ENCODE peak calls at places on chromosomes 2 and 18, in four cellular contexts. C, V, A and M are unnamed samples.

GRCh38 chr2:95278051-95278471 is 3.8 kb downstream of the PROM2 start:
- DNase-seq in C (no peak), V (no peak), A (peak; percentile 24), M (no peak)

GRCh38 chr18:6409933-6410332 is 4.8 kb downstream of the L3MBTL4 start:
- DNase-seq in C (no peak), V (no peak), A (no peak), M (no peak)

GRCh38 chr2:230162981-230163380 is 56.8 kb downstream of the SP110 start:
- DNase-seq in C (no peak), V (no peak), A (no peak), M (no peak)

GRCh38 chr2:2188344-2189111 is 142.5 kb downstream of the MYT1L start:
- DNase-seq in C (no peak), V (no peak), A (no peak), M (no peak)

GRCh38 chr2:127859712-127860085 is 1.7 kb upstream of the POLR2D start:
- DNase-seq in C (peak; percentile 92), V (no peak), A (no peak), M (peak; percentile 94)

GRCh38 chr18:6781179-6781714 is 51.7 kb downstream of the ARHGAP28 start:
- DNase-seq in C (no peak), V (no peak), A (no peak), M (peak; percentile 67)

GRCh38 chr2:214899751-214900150 is 90.3 kb upstream of the BARD1 start:
- DNase-seq in C (no peak), V (no peak), A (no peak), M (no peak)

GRCh38 chr2:74252862-74253261 is 54.4 kb downstream of the MTHFD2 start:
- DNase-seq in C (no peak), V (no peak), A (no peak), M (no peak)

GRCh38 chr2:188970201-188970600 is 4.0 kb upstream of the COL3A1 start:
- DNase-seq in C (no peak), V (no peak), A (no peak), M (no peak)

GRCh38 chr2:226354434-226354833 is 445.2 kb downstream of the IRS1 start:
- DNase-seq in C (no peak), V (no peak), A (peak; percentile 74), M (peak; percentile 21)

GRCh38 chr2:46981662-46982351 is 66.2 kb upstream of the MCFD2 start:
- DNase-seq in C (no peak), V (no peak), A (no peak), M (no peak)

GRCh38 chr2:217103752-217104540 is 244.1 kb upstream of the TNP1 start:
- DNase-seq in C (no peak), V (no peak), A (peak; percentile 74), M (peak; percentile 88)

GRCh38 chr18:8252371-8252770 is 356.9 kb upstream of the RAB12 start:
- DNase-seq in C (no peak), V (no peak), A (peak; percentile 19), M (no peak)

GRCh38 chr2:152558174-152559091 is 158.8 kb downstream of the PRPF40A start:
- DNase-seq in C (no peak), V (no peak), A (peak; percentile 94), M (no peak)

GRCh38 chr18:48832961-48833700 is 117.6 kb downstream of the SMAD7 start:
- DNase-seq in C (peak; percentile 31), V (no peak), A (peak; percentile 67), M (peak; percentile 59)

GRCh38 chr2:149314687-149315086 is 15.7 kb upstream of the LYPD6 start:
- DNase-seq in C (peak; percentile 47), V (no peak), A (no peak), M (peak; percentile 42)

GRCh38 chr2:134892282-134893054 is 26.2 kb upstream of the CCNT2 start:
- DNase-seq in C (no peak), V (no peak), A (no peak), M (peak; percentile 1)

GRCh38 chr2:105789745-105790466 is 45.2 kb downstream of the NCK2 start:
- DNase-seq in C (no peak), V (no peak), A (peak; percentile 74), M (no peak)

GRCh38 chr2:237652854-237653253 is 25.5 kb downstream of the LRRFIP1 start:
- DNase-seq in C (no peak), V (no peak), A (no peak), M (no peak)

GRCh38 chr2:175877845-175878563 is 124.1 kb downstream of the LNPK start:
- DNase-seq in C (no peak), V (no peak), A (peak; percentile 18), M (no peak)

GRCh38 chr2:61966087-61966727 is 60.7 kb downstream of the COMMD1 start:
- DNase-seq in C (no peak), V (no peak), A (no peak), M (no peak)

GRCh38 chr2:165758276-165758675 is 35.8 kb downstream of the GALNT3 start:
- DNase-seq in C (no peak), V (no peak), A (no peak), M (no peak)

GRCh38 chr2:173741715-173742114 is 223.5 kb downstream of the SP3 start:
- DNase-seq in C (no peak), V (no peak), A (no peak), M (no peak)

GRCh38 chr18:7084080-7084765 is 33.4 kb downstream of the LAMA1 start:
- DNase-seq in C (no peak), V (no peak), A (peak; percentile 60), M (no peak)

GRCh38 chr2:180655842-180656454 is 324.5 kb upstream of the UBE2E3 start:
- DNase-seq in C (no peak), V (no peak), A (no peak), M (peak; percentile 47)

GRCh38 chr2:64936809-64937208 is 52.4 kb upstream of the SLC1A4 start:
- DNase-seq in C (no peak), V (no peak), A (no peak), M (no peak)

DNA sequence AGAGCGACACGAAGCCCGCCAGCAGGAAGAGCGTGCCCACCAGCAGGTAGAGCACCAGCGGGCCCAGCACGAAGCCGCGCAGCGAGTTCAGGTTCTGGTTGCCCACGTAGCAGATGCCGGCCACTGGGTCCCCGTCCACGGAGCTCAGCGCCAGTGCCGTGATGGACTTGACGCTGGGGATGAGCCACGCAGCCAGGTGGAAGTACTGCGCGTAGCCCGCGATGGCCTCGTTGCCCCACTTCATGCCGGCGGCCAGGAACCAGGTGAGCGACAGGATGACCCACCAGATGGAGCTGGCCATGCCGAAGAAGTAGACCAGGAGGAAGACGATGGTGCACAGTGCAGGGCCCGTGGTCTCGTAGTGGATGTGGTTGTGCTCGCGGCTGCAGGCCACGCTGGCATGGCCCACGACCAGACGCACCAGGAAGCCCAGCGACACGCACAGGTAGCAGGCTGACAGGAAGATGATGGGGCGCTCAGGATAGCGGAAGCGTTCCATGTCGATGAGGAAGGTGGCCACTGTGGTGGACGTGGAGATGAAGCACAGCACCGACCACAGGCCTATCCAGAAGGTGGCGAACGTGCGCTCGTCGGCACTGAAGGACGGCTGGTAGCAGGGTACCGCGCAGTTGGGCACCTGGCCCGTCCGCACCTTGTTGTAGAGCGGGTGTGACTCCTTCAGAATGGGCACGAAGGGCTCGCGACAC is 2.1 kb downstream of the FZD5 start:
- DNase-seq in C (peak; percentile 71), V (peak; percentile 62), A (no peak), M (peak; percentile 79)
- H2BK15ac ChIP-seq in C (no peak overlapping the region), V (no peak overlapping the region), A (no peak overlapping the region), M (no peak overlapping the region)

GRCh38 chr2:232447091-232447620 is 8.8 kb upstream of the ALPI start:
- DNase-seq in C (no peak), V (no peak), A (no peak), M (no peak)

GRCh38 chr2:232441147-232441651 is 14.8 kb upstream of the ALPI start:
- DNase-seq in C (peak; percentile 20), V (no peak), A (no peak), M (no peak)

GRCh38 chr2:232439758-232440135 is 16.2 kb upstream of the ALPI start:
- DNase-seq in C (no peak), V (no peak), A (no peak), M (no peak)

GRCh38 chr2:232447638-232448472 is 8.1 kb upstream of the ALPI start:
- DNase-seq in C (peak; percentile 22), V (no peak), A (no peak), M (no peak)

DNA sequence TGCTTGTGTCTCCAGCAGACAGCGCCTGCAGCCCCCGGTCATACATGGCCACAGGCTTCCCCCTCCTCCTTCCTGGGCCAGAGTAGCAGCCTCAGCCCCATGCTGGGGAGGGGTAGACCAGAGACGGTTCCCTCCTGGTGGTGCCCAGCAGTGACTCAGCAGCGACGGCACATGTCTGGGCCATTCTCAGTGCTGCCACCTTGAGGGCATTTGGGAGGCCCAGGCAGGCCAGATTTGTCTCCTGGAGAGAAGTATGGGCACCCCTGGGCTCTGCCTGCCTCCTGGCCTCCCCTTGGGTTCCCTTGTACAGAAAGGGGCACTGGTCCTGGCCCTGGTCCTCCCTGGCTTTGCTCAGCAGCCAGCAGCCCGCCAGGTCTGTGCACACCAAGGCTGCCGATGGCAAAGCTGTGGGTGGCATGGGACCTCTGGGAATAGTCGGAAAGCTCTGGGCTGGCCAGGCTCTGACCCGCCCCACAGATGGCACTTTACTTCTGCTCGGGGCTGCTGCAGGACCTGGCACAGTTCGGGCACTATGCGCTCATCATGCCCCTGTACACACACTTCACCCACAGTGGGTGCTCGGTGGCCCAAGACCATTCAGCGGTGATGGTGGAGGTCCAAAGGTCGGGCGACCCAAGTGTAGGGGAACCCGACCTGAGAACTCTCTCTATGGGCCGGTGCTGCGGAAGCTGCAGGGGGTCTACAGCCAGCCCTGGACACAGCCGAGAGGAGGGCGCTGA is 11.4 kb upstream of the ALPI start:
- DNase-seq in C (peak; percentile 79), V (no peak), A (peak; percentile 50), M (peak; percentile 85)
- H2BK15ac ChIP-seq in C (no peak overlapping the region), V (peak overlapping the region; percentile 15), A (no peak overlapping the region), M (no peak overlapping the region)

DNA sequence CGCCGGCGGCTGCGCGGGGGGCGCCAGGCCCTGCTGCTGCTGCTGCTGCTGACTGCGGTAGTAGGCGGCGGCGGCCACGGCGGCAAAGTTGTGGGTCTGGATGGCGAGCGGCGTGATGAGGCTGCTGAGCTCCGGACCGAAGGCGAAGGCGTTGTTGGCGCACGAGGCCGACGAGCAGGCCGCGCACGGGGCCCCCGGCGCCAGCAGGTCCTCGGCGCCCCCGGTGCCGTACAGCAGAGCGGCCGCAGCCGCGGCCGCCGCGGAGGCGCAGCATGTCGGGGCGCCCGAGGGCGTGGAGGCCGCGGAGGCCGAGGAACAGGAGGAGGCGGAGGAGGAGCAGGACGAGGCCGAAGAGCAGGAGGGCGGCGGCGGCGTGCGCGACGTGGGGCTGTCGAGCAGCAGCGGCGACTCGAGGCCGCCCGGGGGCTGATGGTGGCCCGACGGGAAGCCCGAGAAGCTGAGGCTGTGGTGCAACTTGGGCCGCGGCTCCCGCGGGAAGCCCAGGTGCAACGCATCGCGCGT is 1.8 kb downstream of the ZFP36L2 start:
- DNase-seq in C (no peak), V (no peak), A (peak; percentile 17), M (peak; percentile 68)
- H2BK15ac ChIP-seq in C (no peak overlapping the region), V (peak overlapping the region; percentile 93), A (no peak overlapping the region), M (no peak overlapping the region)

DNA sequence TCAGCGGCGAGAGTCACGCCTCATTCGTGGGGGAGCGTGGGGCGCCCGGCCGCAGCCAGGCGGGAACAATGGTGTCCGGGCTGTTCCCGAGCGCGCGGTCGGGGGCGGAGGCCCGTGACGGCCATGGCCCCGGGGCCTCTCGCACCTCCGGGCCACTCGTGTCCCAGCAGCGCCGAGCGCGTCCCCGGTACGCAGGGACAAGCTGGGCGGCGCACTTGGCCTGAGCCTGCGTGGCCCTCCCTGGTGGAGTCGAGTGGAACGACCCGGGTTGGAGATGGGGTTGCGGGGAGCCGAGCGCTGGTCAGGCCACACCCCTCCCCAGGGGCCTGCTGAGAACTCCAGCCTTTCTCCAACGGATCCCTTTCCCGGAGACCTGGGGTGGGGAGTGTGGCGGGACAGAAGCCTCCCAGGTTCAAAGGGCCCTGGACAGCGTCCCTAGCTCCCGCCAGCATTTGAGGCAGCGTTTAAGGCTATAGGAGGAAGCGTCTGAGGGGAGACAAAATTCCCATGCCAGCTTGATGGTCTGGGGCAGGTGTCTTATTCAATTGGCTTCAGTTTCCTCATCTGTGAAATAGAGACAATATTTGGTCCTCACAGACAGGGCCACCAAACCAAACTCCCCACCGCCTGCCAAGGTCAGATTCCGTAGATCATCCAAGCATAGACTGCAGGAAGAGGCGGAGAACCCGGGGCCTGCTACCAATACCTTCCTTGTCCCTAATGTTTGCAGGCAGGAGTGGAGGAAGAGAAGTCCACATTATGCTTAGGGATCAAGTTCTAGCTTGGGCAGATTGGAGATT is 545 bp downstream of the CNDP2 start:
- DNase-seq in C (peak; percentile 58), V (no peak), A (peak; percentile 42), M (peak; percentile 69)
- H2BK15ac ChIP-seq in C (no peak overlapping the region), V (peak overlapping the region; percentile 26), A (no peak overlapping the region), M (no peak overlapping the region)